ENCODE peak calls at places on chromosomes 11 and 22, in four cellular contexts. One of them, this sample, is unnamed.

GRCh38 chr11:43576834-43577521 is 103.6 kb upstream of the HSD17B12 start:
- DNase-seq in hippocampal formation: no peak
- DNase-seq in AG10803: peak
- DNase-seq in mesendoderm: peak
- DNase-seq in this sample: peak

GRCh38 chr11:64619811-64620285 is 28.8 kb downstream of the SLC22A12 start:
- DNase-seq in hippocampal formation: no peak
- DNase-seq in AG10803: peak
- DNase-seq in mesendoderm: peak
- DNase-seq in this sample: no peak

GRCh38 chr11:76693791-76694190 is 23.2 kb upstream of the LRRC32 start:
- DNase-seq in hippocampal formation: no peak
- DNase-seq in AG10803: no peak
- DNase-seq in mesendoderm: no peak
- DNase-seq in this sample: no peak

GRCh38 chr11:128525411-128526243 is 61.7 kb downstream of the ETS1 start:
- DNase-seq in hippocampal formation: no peak
- DNase-seq in AG10803: peak
- DNase-seq in mesendoderm: peak
- DNase-seq in this sample: no peak

GRCh38 chr11:16226245-16226644 is 130.1 kb downstream of the SOX6 start:
- DNase-seq in hippocampal formation: no peak
- DNase-seq in AG10803: no peak
- DNase-seq in mesendoderm: no peak
- DNase-seq in this sample: no peak

GRCh38 chr22:30795118-30795517 is 100.4 kb downstream of the OSBP2 start:
- DNase-seq in hippocampal formation: no peak
- DNase-seq in AG10803: no peak
- DNase-seq in mesendoderm: no peak
- DNase-seq in this sample: no peak

GRCh38 chr11:93842461-93842860 is 8.0 kb downstream of the VSTM5 start:
- DNase-seq in hippocampal formation: no peak
- DNase-seq in AG10803: peak
- DNase-seq in mesendoderm: no peak
- DNase-seq in this sample: no peak

GRCh38 chr22:29346659-29347058 is 31.2 kb upstream of the RASL10A start:
- DNase-seq in hippocampal formation: peak
- DNase-seq in AG10803: no peak
- DNase-seq in mesendoderm: no peak
- DNase-seq in this sample: no peak

GRCh38 chr11:114889464-114890065 is 211.2 kb downstream of the NXPE2 start:
- DNase-seq in hippocampal formation: no peak
- DNase-seq in AG10803: no peak
- DNase-seq in mesendoderm: no peak
- DNase-seq in this sample: no peak

GRCh38 chr11:1946812-1947480 is at the start of gene MRPL23:
- DNase-seq in hippocampal formation: no peak
- DNase-seq in AG10803: no peak
- DNase-seq in mesendoderm: no peak
- DNase-seq in this sample: no peak

GRCh38 chr22:38205261-38206128 is 3.7 kb downstream of the MAFF start:
- DNase-seq in hippocampal formation: peak
- DNase-seq in AG10803: peak
- DNase-seq in mesendoderm: no peak
- DNase-seq in this sample: no peak

GRCh38 chr22:38353142-38353629 is 36.0 kb upstream of the CSNK1E start:
- DNase-seq in hippocampal formation: peak
- DNase-seq in AG10803: peak
- DNase-seq in mesendoderm: peak
- DNase-seq in this sample: peak

GRCh38 chr11:72358461-72359405 is 75.6 kb downstream of the CLPB start:
- DNase-seq in hippocampal formation: no peak
- DNase-seq in AG10803: no peak
- DNase-seq in mesendoderm: no peak
- DNase-seq in this sample: no peak

GRCh38 chr22:48630444-48630777 is 1197.3 kb downstream of the BRD1 start:
- DNase-seq in hippocampal formation: no peak
- DNase-seq in AG10803: no peak
- DNase-seq in mesendoderm: no peak
- DNase-seq in this sample: no peak

GRCh38 chr22:48431536-48432315 is 1395.9 kb downstream of the BRD1 start:
- DNase-seq in hippocampal formation: no peak
- DNase-seq in AG10803: no peak
- DNase-seq in mesendoderm: peak
- DNase-seq in this sample: no peak

GRCh38 chr22:26463688-26464087 is 19.9 kb downstream of the HPS4 start:
- DNase-seq in hippocampal formation: no peak
- DNase-seq in AG10803: no peak
- DNase-seq in mesendoderm: no peak
- DNase-seq in this sample: no peak

GRCh38 chr22:23789638-23790037 is 2.9 kb downstream of the SMARCB1 start:
- DNase-seq in hippocampal formation: peak
- DNase-seq in AG10803: no peak
- DNase-seq in mesendoderm: peak
- DNase-seq in this sample: no peak

GRCh38 chr11:44959064-44959463 is 8.4 kb upstream of the TP53I11 start:
- DNase-seq in hippocampal formation: no peak
- DNase-seq in AG10803: no peak
- DNase-seq in mesendoderm: no peak
- DNase-seq in this sample: no peak

GRCh38 chr22:35555351-35555915 is 14.8 kb downstream of the RASD2 start:
- DNase-seq in hippocampal formation: no peak
- DNase-seq in AG10803: peak
- DNase-seq in mesendoderm: no peak
- DNase-seq in this sample: no peak

GRCh38 chr11:59822989-59823566 is 12.5 kb upstream of the MRPL16 start:
- DNase-seq in hippocampal formation: no peak
- DNase-seq in AG10803: peak
- DNase-seq in mesendoderm: peak
- DNase-seq in this sample: no peak

GRCh38 chr11:13016415-13016814 is 7.3 kb downstream of the RASSF10 start:
- DNase-seq in hippocampal formation: no peak
- DNase-seq in AG10803: no peak
- DNase-seq in mesendoderm: no peak
- DNase-seq in this sample: no peak

GRCh38 chr22:23557036-23557435 is 23.1 kb downstream of the IGLL1 start:
- DNase-seq in hippocampal formation: no peak
- DNase-seq in AG10803: no peak
- DNase-seq in mesendoderm: no peak
- DNase-seq in this sample: no peak

This sample was measured in osteocyte.